ENCODE peak calls at places on chromosomes 5 and 9, in eight cellular contexts. One of them, this sample, is unnamed.

GRCh38 chr9:91395553-91396470 is 27.8 kb downstream of the NFIL3 start:
- DNase-seq in A549: no peak
- DNase-seq in stomach: no peak
- DNase-seq in RWPE1: peak; percentile 85
- DNase-seq in endothelial cell: no peak
- DNase-seq in AG10803: peak; percentile 91
- DNase-seq in BE2C: no peak
- DNase-seq in heart right ventricle: no peak
- DNase-seq in this sample: no peak

GRCh38 chr9:21326526-21327139 is 8.6 kb downstream of the KLHL9 start:
- DNase-seq in A549: peak; percentile 40
- DNase-seq in heart right ventricle: no peak
- DNase-seq in AG10803: peak; percentile 46
- DNase-seq in BE2C: no peak
- DNase-seq in stomach: no peak
- DNase-seq in endothelial cell: no peak
- DNase-seq in RWPE1: peak; percentile 42
- DNase-seq in this sample: no peak

GRCh38 chr9:97744710-97745708 is 47.9 kb upstream of the XPA start:
- DNase-seq in BE2C: no peak
- DNase-seq in A549: no peak
- DNase-seq in heart right ventricle: no peak
- DNase-seq in RWPE1: peak; percentile 38
- DNase-seq in stomach: no peak
- DNase-seq in AG10803: no peak
- DNase-seq in endothelial cell: no peak
- DNase-seq in this sample: no peak

GRCh38 chr9:121599186-121599871 is 52.1 kb upstream of the DAB2IP start:
- DNase-seq in stomach: peak; percentile 92
- DNase-seq in A549: peak; percentile 84
- DNase-seq in BE2C: peak; percentile 67
- DNase-seq in RWPE1: peak; percentile 86
- DNase-seq in endothelial cell: peak; percentile 60
- DNase-seq in AG10803: no peak
- DNase-seq in heart right ventricle: peak; percentile 78
- DNase-seq in this sample: peak; percentile 67

GRCh38 chr9:38117646-38118045 is 48.6 kb upstream of the SHB start:
- DNase-seq in AG10803: peak; percentile 13
- DNase-seq in A549: no peak
- DNase-seq in BE2C: peak; percentile 60
- DNase-seq in endothelial cell: no peak
- DNase-seq in heart right ventricle: no peak
- DNase-seq in stomach: no peak
- DNase-seq in RWPE1: no peak
- DNase-seq in this sample: no peak

GRCh38 chr9:133403766-133404439 is 13.9 kb downstream of the REXO4 start:
- DNase-seq in RWPE1: peak; percentile 75
- DNase-seq in heart right ventricle: no peak
- DNase-seq in BE2C: peak; percentile 54
- DNase-seq in AG10803: peak; percentile 20
- DNase-seq in endothelial cell: peak; percentile 25
- DNase-seq in stomach: peak; percentile 74
- DNase-seq in A549: peak; percentile 52
- DNase-seq in this sample: no peak

GRCh38 chr5:83927140-83927733 is 206.6 kb upstream of the HAPLN1 start:
- DNase-seq in AG10803: peak; percentile 58
- DNase-seq in heart right ventricle: peak; percentile 40
- DNase-seq in RWPE1: peak; percentile 57
- DNase-seq in stomach: peak; percentile 60
- DNase-seq in A549: peak; percentile 16
- DNase-seq in BE2C: peak; percentile 80
- DNase-seq in endothelial cell: peak; percentile 84
- DNase-seq in this sample: peak; percentile 32

GRCh38 chr5:39249560-39250274 is 30.4 kb upstream of the FYB1 start:
- DNase-seq in RWPE1: no peak
- DNase-seq in A549: no peak
- DNase-seq in BE2C: no peak
- DNase-seq in stomach: no peak
- DNase-seq in heart right ventricle: no peak
- DNase-seq in AG10803: no peak
- DNase-seq in endothelial cell: no peak
- DNase-seq in this sample: no peak

GRCh38 chr5:113965225-113965624 is 396.6 kb upstream of the KCNN2 start:
- DNase-seq in RWPE1: no peak
- DNase-seq in A549: no peak
- DNase-seq in endothelial cell: no peak
- DNase-seq in stomach: no peak
- DNase-seq in heart right ventricle: no peak
- DNase-seq in BE2C: no peak
- DNase-seq in AG10803: no peak
- DNase-seq in this sample: no peak

GRCh38 chr9:111957856-111958631 is 61.4 kb downstream of the UGCG start:
- DNase-seq in BE2C: no peak
- DNase-seq in A549: no peak
- DNase-seq in stomach: no peak
- DNase-seq in endothelial cell: no peak
- DNase-seq in RWPE1: peak; percentile 96
- DNase-seq in heart right ventricle: no peak
- DNase-seq in AG10803: peak; percentile 98
- DNase-seq in this sample: peak; percentile 42

GRCh38 chr5:143008809-143009521 is 238.8 kb downstream of the ARHGAP26 start:
- DNase-seq in heart right ventricle: peak; percentile 32
- DNase-seq in stomach: peak; percentile 31
- DNase-seq in BE2C: no peak
- DNase-seq in AG10803: peak; percentile 93
- DNase-seq in A549: no peak
- DNase-seq in endothelial cell: no peak
- DNase-seq in RWPE1: peak; percentile 89
- DNase-seq in this sample: no peak

GRCh38 chr5:129172561-129172960 is 78.0 kb downstream of the ISOC1 start:
- DNase-seq in endothelial cell: no peak
- DNase-seq in BE2C: no peak
- DNase-seq in heart right ventricle: no peak
- DNase-seq in A549: no peak
- DNase-seq in AG10803: no peak
- DNase-seq in RWPE1: no peak
- DNase-seq in stomach: no peak
- DNase-seq in this sample: no peak

GRCh38 chr9:6842584-6842947 is 84.8 kb downstream of the KDM4C start:
- DNase-seq in AG10803: peak; percentile 29
- DNase-seq in endothelial cell: no peak
- DNase-seq in heart right ventricle: no peak
- DNase-seq in stomach: no peak
- DNase-seq in BE2C: no peak
- DNase-seq in A549: no peak
- DNase-seq in RWPE1: no peak
- DNase-seq in this sample: no peak

GRCh38 chr5:40082313-40082712 is 597.4 kb upstream of the PTGER4 start:
- DNase-seq in BE2C: no peak
- DNase-seq in stomach: no peak
- DNase-seq in A549: no peak
- DNase-seq in RWPE1: no peak
- DNase-seq in endothelial cell: no peak
- DNase-seq in heart right ventricle: no peak
- DNase-seq in AG10803: no peak
- DNase-seq in this sample: no peak

GRCh38 chr9:125411171-125411756 is 149.6 kb downstream of the GAPVD1 start:
- DNase-seq in BE2C: no peak
- DNase-seq in stomach: no peak
- DNase-seq in A549: no peak
- DNase-seq in heart right ventricle: no peak
- DNase-seq in RWPE1: no peak
- DNase-seq in endothelial cell: no peak
- DNase-seq in AG10803: no peak
- DNase-seq in this sample: no peak

GRCh38 chr9:94611638-94612068 is 18.0 kb upstream of the FBP2 start:
- DNase-seq in AG10803: no peak
- DNase-seq in stomach: no peak
- DNase-seq in heart right ventricle: no peak
- DNase-seq in A549: no peak
- DNase-seq in RWPE1: no peak
- DNase-seq in BE2C: no peak
- DNase-seq in endothelial cell: no peak
- DNase-seq in this sample: no peak

GRCh38 chr9:117624106-117624505 is 80.1 kb upstream of the TLR4 start:
- DNase-seq in A549: no peak
- DNase-seq in endothelial cell: no peak
- DNase-seq in stomach: no peak
- DNase-seq in BE2C: no peak
- DNase-seq in AG10803: no peak
- DNase-seq in RWPE1: no peak
- DNase-seq in heart right ventricle: no peak
- DNase-seq in this sample: no peak

GRCh38 chr9:117616436-117616835 is 87.8 kb upstream of the TLR4 start:
- DNase-seq in heart right ventricle: no peak
- DNase-seq in AG10803: no peak
- DNase-seq in stomach: no peak
- DNase-seq in endothelial cell: no peak
- DNase-seq in A549: no peak
- DNase-seq in BE2C: peak; percentile 43
- DNase-seq in RWPE1: no peak
- DNase-seq in this sample: no peak

GRCh38 chr9:117625154-117625553 is 79.0 kb upstream of the TLR4 start:
- DNase-seq in heart right ventricle: no peak
- DNase-seq in BE2C: no peak
- DNase-seq in endothelial cell: no peak
- DNase-seq in stomach: no peak
- DNase-seq in RWPE1: no peak
- DNase-seq in AG10803: no peak
- DNase-seq in A549: no peak
- DNase-seq in this sample: no peak

DNA sequence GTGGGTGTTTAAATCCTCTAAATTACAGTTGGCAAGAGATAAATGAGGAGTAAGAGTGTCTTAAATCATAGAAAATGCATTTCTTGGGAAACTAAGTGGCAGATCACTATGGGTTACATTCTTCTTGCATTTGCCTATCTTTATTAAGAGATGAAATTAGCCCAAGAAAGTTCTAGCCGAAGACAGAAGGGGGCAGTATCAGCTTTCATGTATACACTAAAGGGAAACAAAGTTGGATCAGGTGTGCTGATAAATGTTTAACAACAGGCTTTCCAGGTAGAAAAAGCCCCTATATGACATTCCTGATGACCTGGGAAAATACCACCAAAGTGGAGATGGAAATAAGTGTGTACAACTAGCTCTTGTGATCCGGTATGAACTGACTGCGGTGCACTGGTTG is 81.9 kb upstream of the TLR4 start:
- DNase-seq in BE2C: no peak
- DNase-seq in A549: no peak
- DNase-seq in stomach: no peak
- DNase-seq in endothelial cell: no peak
- DNase-seq in RWPE1: no peak
- DNase-seq in heart right ventricle: no peak
- DNase-seq in AG10803: no peak
- DNase-seq in this sample: no peak
- TF ChIP-seq CTCF in BE2C: peak; percentile 5
- TF ChIP-seq CTCF in A549: no peak
- TF ChIP-seq CTCF in stomach: no peak
- TF ChIP-seq CTCF in endothelial cell: peak; percentile 15
- TF ChIP-seq CTCF in RWPE1: peak; percentile 12
- TF ChIP-seq CTCF in heart right ventricle: no peak
- TF ChIP-seq CTCF in AG10803: no peak
- TF ChIP-seq CTCF in this sample: no peak

GRCh38 chr9:95936579-95937075 is 61.1 kb downstream of the ERCC6L2 start:
- DNase-seq in endothelial cell: no peak
- DNase-seq in stomach: no peak
- DNase-seq in heart right ventricle: no peak
- DNase-seq in A549: no peak
- DNase-seq in RWPE1: no peak
- DNase-seq in AG10803: no peak
- DNase-seq in BE2C: no peak
- DNase-seq in this sample: no peak

GRCh38 chr9:95940265-95940664 is 64.8 kb downstream of the ERCC6L2 start:
- DNase-seq in AG10803: no peak
- DNase-seq in A549: no peak
- DNase-seq in BE2C: no peak
- DNase-seq in RWPE1: no peak
- DNase-seq in stomach: no peak
- DNase-seq in endothelial cell: no peak
- DNase-seq in heart right ventricle: no peak
- DNase-seq in this sample: no peak

GRCh38 chr9:95939472-95939871 is 64.0 kb downstream of the ERCC6L2 start:
- DNase-seq in BE2C: no peak
- DNase-seq in heart right ventricle: no peak
- DNase-seq in RWPE1: no peak
- DNase-seq in stomach: no peak
- DNase-seq in AG10803: no peak
- DNase-seq in A549: no peak
- DNase-seq in endothelial cell: no peak
- DNase-seq in this sample: no peak

GRCh38 chr9:95937131-95937530 is 61.6 kb downstream of the ERCC6L2 start:
- DNase-seq in stomach: no peak
- DNase-seq in heart right ventricle: no peak
- DNase-seq in AG10803: no peak
- DNase-seq in BE2C: no peak
- DNase-seq in endothelial cell: no peak
- DNase-seq in A549: no peak
- DNase-seq in RWPE1: peak; percentile 38
- DNase-seq in this sample: no peak

GRCh38 chr9:95938724-95939123 is 63.2 kb downstream of the ERCC6L2 start:
- DNase-seq in stomach: no peak
- DNase-seq in AG10803: no peak
- DNase-seq in A549: no peak
- DNase-seq in heart right ventricle: no peak
- DNase-seq in endothelial cell: no peak
- DNase-seq in BE2C: no peak
- DNase-seq in RWPE1: no peak
- DNase-seq in this sample: no peak
- TF ChIP-seq CTCF in stomach: no peak
- TF ChIP-seq CTCF in AG10803: no peak
- TF ChIP-seq CTCF in A549: no peak
- TF ChIP-seq CTCF in heart right ventricle: no peak
- TF ChIP-seq CTCF in endothelial cell: peak; percentile 26
- TF ChIP-seq CTCF in BE2C: no peak
- TF ChIP-seq CTCF in RWPE1: peak; percentile 34
- TF ChIP-seq CTCF in this sample: no peak

DNA sequence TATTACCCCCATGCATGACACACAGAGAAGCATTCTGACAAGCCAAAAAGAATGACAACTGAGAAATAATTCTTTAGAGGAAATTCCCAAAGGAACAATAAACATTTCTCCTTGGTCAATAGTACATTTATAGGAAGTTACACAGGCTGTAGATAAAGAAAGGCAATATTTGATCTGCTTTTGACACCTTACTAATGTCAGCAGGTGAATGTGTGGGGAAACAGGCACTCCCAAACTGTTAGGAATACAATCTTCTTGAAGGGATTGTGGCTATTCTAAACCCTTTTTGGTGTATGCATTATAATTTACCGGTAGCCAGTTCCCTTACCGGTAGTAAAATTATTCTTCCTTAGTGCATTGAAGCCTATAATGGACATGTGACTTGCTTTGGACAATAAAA is 116.1 kb upstream of the FTMT start:
- DNase-seq in endothelial cell: no peak
- DNase-seq in stomach: no peak
- DNase-seq in RWPE1: no peak
- DNase-seq in AG10803: no peak
- DNase-seq in heart right ventricle: no peak
- DNase-seq in A549: no peak
- DNase-seq in BE2C: no peak
- DNase-seq in this sample: no peak
- TF ChIP-seq CTCF in endothelial cell: no peak
- TF ChIP-seq CTCF in stomach: no peak
- TF ChIP-seq CTCF in RWPE1: no peak
- TF ChIP-seq CTCF in AG10803: no peak
- TF ChIP-seq CTCF in heart right ventricle: no peak
- TF ChIP-seq CTCF in A549: no peak
- TF ChIP-seq CTCF in BE2C: no peak
- TF ChIP-seq CTCF in this sample: no peak

GRCh38 chr9:90142580-90142979 is 500.0 kb downstream of the DIRAS2 start:
- DNase-seq in BE2C: peak; percentile 61
- DNase-seq in stomach: peak; percentile 74
- DNase-seq in endothelial cell: peak; percentile 61
- DNase-seq in heart right ventricle: peak; percentile 25
- DNase-seq in RWPE1: peak; percentile 22
- DNase-seq in A549: no peak
- DNase-seq in AG10803: peak; percentile 39
- DNase-seq in this sample: no peak
- TF ChIP-seq CTCF in BE2C: peak; percentile 65
- TF ChIP-seq CTCF in stomach: no peak
- TF ChIP-seq CTCF in endothelial cell: peak; percentile 83
- TF ChIP-seq CTCF in heart right ventricle: peak; percentile 70
- TF ChIP-seq CTCF in RWPE1: peak; percentile 54
- TF ChIP-seq CTCF in A549: peak; percentile 55
- TF ChIP-seq CTCF in AG10803: peak; percentile 53
- TF ChIP-seq CTCF in this sample: peak; percentile 81